ENCODE peak calls at places on chromosomes 6 and 20, in five cellular contexts. Z, G, P, D and C are unnamed samples. For H3K4me1, the result is how much of the 10 kb centered on the place peaks cover.

GRCh38 chr6:80182291-80182690 is 75.8 kb downstream of the BCKDHB start:
- DNase-seq in P (no peak), G (no peak), Z (no peak), D (no peak), C (no peak)

GRCh38 chr20:58069207-58069606 is 159.2 kb downstream of the ANKRD60 start:
- DNase-seq in P (no peak), D (no peak), Z (no peak), G (no peak), C (no peak)

GRCh38 chr6:152309648-152310047 is 327.5 kb downstream of the SYNE1 start:
- DNase-seq in D (peak), G (no peak), Z (no peak), P (no peak), C (peak)

GRCh38 chr6:145055567-145055966 is 679.8 kb downstream of the EPM2A start:
- DNase-seq in Z (no peak), P (no peak), D (no peak), G (no peak), C (no peak)

GRCh38 chr6:11921017-11921438 is 91.1 kb upstream of the HIVEP1 start:
- DNase-seq in G (peak), D (no peak), P (peak), Z (peak), C (peak)

GRCh38 chr20:62668441-62669027 is 26.2 kb downstream of the SLCO4A1 start:
- DNase-seq in G (peak), D (peak), P (peak), Z (peak), C (peak)

GRCh38 chr20:53774487-53775203 is 181.0 kb upstream of the ZNF217 start:
- DNase-seq in P (no peak), Z (no peak), G (peak), D (no peak), C (no peak)

GRCh38 chr20:60091284-60091683 is 133.1 kb downstream of the CDH26 start:
- DNase-seq in P (no peak), G (no peak), Z (no peak), D (no peak), C (no peak)

GRCh38 chr20:40233401-40233800 is 455.6 kb downstream of the MAFB start:
- DNase-seq in P (no peak), Z (no peak), G (no peak), D (no peak), C (no peak)

GRCh38 chr6:41379314-41379713 is 43.9 kb downstream of the NCR2 start:
- DNase-seq in P (no peak), G (no peak), D (no peak), Z (no peak), C (no peak)

GRCh38 chr20:62378215-62378614 is 8.7 kb upstream of the RPS21 start:
- DNase-seq in P (peak), Z (no peak), G (no peak), D (no peak), C (peak)

GRCh38 chr6:28648035-28648877 is 122.6 kb downstream of the GPX5 start:
- DNase-seq in P (peak), G (peak), Z (no peak), D (peak), C (peak)

GRCh38 chr6:159981591-159982245 is 12.8 kb downstream of the IGF2R start:
- DNase-seq in P (no peak), Z (peak), D (peak), G (no peak), C (no peak)

GRCh38 chr6:157281570-157281969 is 41.7 kb downstream of the TMEM242 start:
- DNase-seq in Z (no peak), P (peak), G (peak), D (no peak), C (peak)

GRCh38 chr6:135438907-135439535 is 58.5 kb downstream of the AHI1 start:
- DNase-seq in Z (no peak), G (no peak), D (peak), P (peak), C (no peak)

GRCh38 chr6:15364401-15365037 is 118.7 kb downstream of the JARID2 start:
- DNase-seq in G (no peak), P (no peak), D (no peak), Z (no peak), C (no peak)
- H3K4me1 ChIP-seq in G (under half), P (under half), D (under half), Z (half or more), C (under half)

DNA sequence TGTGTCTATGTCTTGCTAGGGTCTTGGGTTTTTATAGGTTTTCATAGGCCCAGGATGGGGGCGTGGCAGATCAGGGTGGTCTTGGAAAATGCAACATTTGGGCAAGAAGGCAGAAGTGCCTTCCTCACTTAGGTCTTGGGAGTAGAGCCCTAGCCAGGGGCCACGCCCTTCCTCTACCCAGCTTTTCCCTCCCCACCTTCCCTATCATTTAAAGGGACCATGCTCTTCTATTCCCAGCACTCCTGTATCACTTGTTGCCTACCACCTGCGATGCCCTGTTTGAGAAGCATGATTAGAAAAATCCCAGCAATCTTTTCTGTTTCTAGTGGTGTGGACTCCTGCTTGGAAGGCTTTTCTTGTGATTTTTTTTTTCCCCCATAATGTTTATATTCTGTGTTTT is 190.6 kb downstream of the JARID2 start:
- DNase-seq in P (no peak), Z (no peak), G (no peak), D (no peak), C (no peak)
- H3K4me1 ChIP-seq in P (half or more), Z (under half), G (under half), D (under half), C (under half)

GRCh38 chr20:8339313-8339712 is 207.2 kb downstream of the PLCB1 start:
- DNase-seq in D (no peak), G (no peak), Z (no peak), P (no peak), C (no peak)
- H3K4me1 ChIP-seq in D (under half), G (under half), Z (under half), P (under half), C (under half)

DNA sequence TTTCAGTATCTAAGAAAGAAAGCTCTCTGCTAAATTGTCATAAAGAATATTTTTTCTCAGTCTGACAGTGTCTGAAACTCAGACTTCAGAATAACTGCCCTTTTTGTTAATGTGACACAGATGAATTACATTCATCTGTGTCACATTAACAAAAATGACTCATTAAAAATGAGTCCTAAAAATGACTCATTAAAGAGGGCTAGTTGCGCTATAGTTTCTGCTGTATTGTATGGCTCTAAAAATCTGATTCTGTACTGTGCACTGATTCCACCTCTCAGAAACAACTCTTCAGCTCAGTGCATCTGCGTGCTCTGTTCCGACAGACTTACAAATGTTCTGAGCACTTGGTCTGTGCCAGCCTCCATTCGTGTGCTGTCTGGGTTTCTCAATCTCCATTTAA is 15.0 kb downstream of the RNF114 start:
- DNase-seq in Z (no peak), G (no peak), P (no peak), D (no peak), C (no peak)
- H3K4me1 ChIP-seq in Z (under half), G (under half), P (under half), D (under half), C (under half)

DNA sequence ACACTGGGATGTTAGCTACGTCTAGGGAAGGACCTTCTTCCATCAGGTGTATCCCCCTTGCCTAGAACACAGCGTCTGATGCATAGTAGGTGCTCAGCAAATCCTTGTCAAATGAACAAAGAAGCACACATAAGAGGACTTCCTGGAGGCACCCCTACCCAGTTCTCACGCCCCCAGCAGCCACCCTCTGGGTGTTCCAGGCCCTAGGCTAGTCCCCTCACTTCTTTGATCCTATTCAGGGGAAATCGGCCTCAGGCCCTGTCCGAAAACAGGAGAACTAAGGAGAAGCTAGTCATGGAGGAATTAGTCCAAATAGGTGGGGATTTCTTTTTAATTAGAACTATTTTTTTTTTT is 84.7 kb upstream of the SIRPA start:
- DNase-seq in Z (no peak), P (no peak), D (no peak), G (no peak), C (no peak)
- H3K4me1 ChIP-seq in Z (under half), P (under half), D (under half), G (half or more), C (under half)